ENCODE peak calls at places on chromosomes 11 and 22, in six cellular contexts. C is HepG2, T is H1, O is GM12892, S is GM12878, V is K562. P is an unnamed sample.
A peak's percentile ranks its signal among the peaks of the same experiment; 100 is the strongest.

GRCh38 chr11:39724404-39724803 is 1735.0 kb downstream of the LRRC4C start:
- DNase-seq in C (no peak), T (no peak), O (no peak), S (no peak), V (no peak), P (no peak)

GRCh38 chr22:33544707-33545106 is 375.6 kb downstream of the LARGE1 start:
- DNase-seq in C (no peak), T (no peak), O (no peak), S (no peak), V (no peak), P (no peak)

GRCh38 chr11:10809373-10810199 is 860 bp upstream of the EIF4G2 start:
- DNase-seq in C (no peak), T (peak; percentile 34), O (no peak), S (no peak), V (peak; percentile 37), P (no peak)

GRCh38 chr11:1202154-1202775 is 20.6 kb upstream of the MUC5B start:
- DNase-seq in C (no peak), T (no peak), O (peak; percentile 39), S (no peak), V (no peak), P (no peak)

GRCh38 chr11:118194835-118195627 is 18.6 kb upstream of the SCN2B start:
- DNase-seq in C (peak; percentile 98), T (no peak), O (no peak), S (no peak), V (no peak), P (no peak)

GRCh38 chr11:30545507-30545906 is 40.6 kb downstream of the MPPED2 start:
- DNase-seq in C (peak; percentile 11), T (no peak), O (no peak), S (no peak), V (no peak), P (no peak)

GRCh38 chr22:46896568-46897245 is 134.3 kb downstream of the TBC1D22A start:
- DNase-seq in C (no peak), T (no peak), O (no peak), S (no peak), V (no peak), P (no peak)

GRCh38 chr11:71200761-71201160 is 51.6 kb downstream of the SHANK2 start:
- DNase-seq in C (no peak), T (no peak), O (no peak), S (peak; percentile 4), V (no peak), P (no peak)

GRCh38 chr22:36331912-36332622 is 55.7 kb downstream of the MYH9 start:
- DNase-seq in C (no peak), T (no peak), O (peak; percentile 40), S (peak; percentile 40), V (no peak), P (no peak)

GRCh38 chr11:57336111-57336666 is 497 bp upstream of the SSRP1 start:
- DNase-seq in C (no peak), T (no peak), O (no peak), S (no peak), V (no peak), P (no peak)

GRCh38 chr11:116861539-116861938 is 24.1 kb upstream of the APOA1 start:
- DNase-seq in C (no peak), T (no peak), O (no peak), S (no peak), V (no peak), P (no peak)

GRCh38 chr11:66857234-66857926 is 516 bp downstream of the LRFN4 start:
- DNase-seq in C (peak; percentile 30), T (no peak), O (peak; percentile 56), S (no peak), V (no peak), P (peak; percentile 60)

GRCh38 chr11:93501856-93502255 is 41.3 kb downstream of the SMCO4 start:
- DNase-seq in C (no peak), T (no peak), O (no peak), S (no peak), V (no peak), P (no peak)

DNA sequence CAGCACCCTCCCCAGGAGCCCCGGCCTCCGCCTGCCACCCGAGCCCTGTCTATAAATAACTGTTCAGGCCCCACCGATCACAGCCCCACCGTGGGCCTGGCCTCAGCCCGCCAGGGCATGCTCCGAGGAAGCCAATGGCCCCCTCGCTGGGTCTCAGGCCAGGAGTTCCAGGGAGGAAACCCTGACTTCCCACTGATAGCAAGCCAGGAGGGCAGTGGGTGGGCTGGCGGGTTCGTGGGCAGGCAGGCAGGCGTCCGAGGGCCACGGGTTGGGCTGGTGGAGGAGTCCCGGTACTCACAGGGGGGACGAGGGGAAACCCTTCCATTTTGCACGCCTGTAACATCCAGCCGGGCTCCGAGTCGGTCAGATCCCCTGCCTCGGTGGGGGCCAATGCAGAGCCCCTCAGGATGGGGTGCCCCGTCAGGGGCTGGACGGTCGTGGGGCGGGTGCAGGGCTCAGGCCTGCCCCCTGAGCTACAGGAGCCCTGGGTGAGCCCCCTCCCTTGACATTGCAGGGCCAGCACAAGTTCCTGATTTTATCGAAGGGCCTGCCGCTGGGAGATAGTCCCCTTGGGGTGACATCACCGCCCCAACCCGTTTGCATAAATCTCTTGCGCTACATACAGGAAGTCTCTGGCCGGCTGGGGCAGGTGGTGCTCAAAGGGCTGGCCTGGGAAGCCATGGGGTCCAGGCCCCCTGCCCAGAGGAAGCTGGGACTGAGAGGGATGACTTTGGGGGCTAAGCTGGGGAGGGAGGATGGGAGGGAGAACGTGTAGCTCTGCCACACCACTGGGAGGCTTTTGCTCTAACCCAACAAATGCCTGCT is at the start of gene SPI1:
- DNase-seq in C (no peak), T (no peak), O (peak; percentile 80), S (peak; percentile 41), V (peak; percentile 90), P (peak; percentile 84)
- TF ChIP-seq TAF1 in C (no peak), T (no peak), O (peak; percentile 56), S (peak; percentile 61), V (peak; percentile 56), P (no peak)

GRCh38 chr11:119590651-119591308 is 138.2 kb downstream of the NECTIN1 start:
- DNase-seq in C (no peak), T (no peak), O (no peak), S (no peak), V (peak; percentile 24), P (no peak)
- TF ChIP-seq POLR2AphosphoS5 in C (no peak), T (no peak), O (no peak), S (no peak), V (no peak), P (no peak)

DNA sequence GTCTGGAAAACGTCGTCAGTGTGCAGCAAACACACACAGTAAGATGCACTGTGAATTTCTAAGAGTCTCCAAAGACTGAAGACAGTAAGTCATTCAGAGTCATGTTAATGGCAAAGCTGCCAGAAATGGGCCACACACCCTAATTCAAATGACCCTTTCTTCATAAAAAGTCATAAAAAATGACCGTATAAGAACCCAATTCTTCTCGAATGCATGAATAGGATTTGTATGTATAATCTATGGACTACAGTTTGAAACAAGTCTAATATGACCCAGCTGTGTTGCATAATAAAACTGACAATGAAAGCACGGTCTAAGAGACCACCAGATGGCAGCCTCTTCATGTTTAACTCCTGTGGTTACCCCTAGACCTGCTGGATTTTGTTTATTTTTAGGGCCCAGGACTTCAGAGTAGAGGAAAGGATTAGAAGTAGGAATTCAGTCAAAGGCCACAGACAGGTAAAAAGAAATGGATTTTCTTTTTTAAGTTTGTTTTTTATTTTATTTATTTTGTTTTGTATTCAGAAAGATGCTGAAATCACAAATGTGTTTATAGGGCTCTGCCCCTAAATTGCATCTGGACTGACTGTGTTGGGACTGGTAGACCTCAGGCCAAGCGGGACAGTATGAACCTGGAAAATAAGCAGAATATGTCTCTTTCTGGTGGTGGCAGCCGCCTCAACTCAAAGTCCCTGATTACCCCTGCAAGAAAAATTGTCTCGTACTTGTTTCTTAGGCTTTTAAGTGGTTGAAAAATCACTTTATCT is 32.1 kb upstream of the SLC5A12 start:
- DNase-seq in C (peak; percentile 56), T (no peak), O (no peak), S (no peak), V (no peak), P (no peak)
- TF ChIP-seq POLR2A in C (no peak), T (no peak), O (no peak), S (no peak), V (no peak), P (no peak)

GRCh38 chr11:19472679-19473078 is 231.9 kb upstream of the E2F8 start:
- DNase-seq in C (no peak), T (no peak), O (no peak), S (peak; percentile 19), V (no peak), P (no peak)
- TF ChIP-seq TAF1 in C (no peak), T (no peak), O (no peak), S (no peak), V (no peak), P (no peak)

GRCh38 chr11:35138949-35139881 is at the start of gene CD44:
- DNase-seq in C (no peak), T (no peak), O (peak; percentile 72), S (no peak), V (peak; percentile 24), P (peak; percentile 67)
- TF ChIP-seq POLR2AphosphoS5 in C (no peak), T (peak; percentile 31), O (peak; percentile 97), S (peak; percentile 93), V (no peak), P (peak; percentile 98)

GRCh38 chr11:28569099-28569498 is 460.9 kb downstream of the METTL15 start:
- DNase-seq in C (no peak), T (no peak), O (no peak), S (no peak), V (no peak), P (no peak)

GRCh38 chr11:28566643-28567042 is 458.5 kb downstream of the METTL15 start:
- DNase-seq in C (no peak), T (peak; percentile 41), O (no peak), S (no peak), V (peak; percentile 7), P (no peak)
- TF ChIP-seq POLR2A in C (no peak), T (no peak), O (no peak), S (no peak), V (no peak), P (no peak)

GRCh38 chr22:35315141-35315854 is 15.6 kb downstream of the TOM1 start:
- DNase-seq in C (no peak), T (no peak), O (no peak), S (no peak), V (no peak), P (no peak)

GRCh38 chr22:35311551-35311999 is 11.9 kb downstream of the TOM1 start:
- DNase-seq in C (no peak), T (no peak), O (no peak), S (no peak), V (no peak), P (no peak)

GRCh38 chr22:35312198-35313059 is 12.7 kb downstream of the TOM1 start:
- DNase-seq in C (peak; percentile 90), T (no peak), O (no peak), S (no peak), V (no peak), P (no peak)

GRCh38 chr22:35314161-35314942 is 14.7 kb downstream of the TOM1 start:
- DNase-seq in C (no peak), T (no peak), O (no peak), S (no peak), V (no peak), P (no peak)

GRCh38 chr22:35313311-35314121 is 13.8 kb downstream of the TOM1 start:
- DNase-seq in C (peak; percentile 70), T (no peak), O (no peak), S (no peak), V (no peak), P (no peak)
- TF ChIP-seq TAF1 in C (no peak), T (no peak), O (no peak), S (no peak), V (no peak), P (no peak)

P was measured in GM12891.